ENCODE peak calls at places on chromosomes 12 and 14, in eight cellular contexts. N, Y, W, J, E, Z, B and R are unnamed samples.

GRCh38 chr12:77795699-77796098 is 35.0 kb upstream of the NAV3 start:
- DNase-seq in N (no peak), Y (no peak), W (no peak), J (no peak), E (no peak), Z (no peak), B (no peak), R (no peak)

GRCh38 chr14:75521415-75522199 is 662 bp upstream of the BATF start:
- DNase-seq in N (no peak), Y (no peak), W (no peak), J (peak; percentile 49), E (no peak), Z (no peak), B (no peak), R (no peak)

GRCh38 chr12:1374296-1374695 is 220.1 kb downstream of the FBXL14 start:
- DNase-seq in N (no peak), Y (no peak), W (no peak), J (no peak), E (no peak), Z (no peak), B (no peak), R (no peak)

GRCh38 chr12:109357032-109357431 is 9.3 kb downstream of the MYO1H start:
- DNase-seq in N (no peak), Y (no peak), W (no peak), J (no peak), E (no peak), Z (no peak), B (no peak), R (no peak)

GRCh38 chr12:108630481-108631207 is 3.0 kb downstream of the SELPLG start:
- DNase-seq in N (no peak), Y (no peak), W (no peak), J (no peak), E (no peak), Z (no peak), B (no peak), R (no peak)

GRCh38 chr14:58752782-58753181 is 115.0 kb downstream of the DACT1 start:
- DNase-seq in N (peak; percentile 81), Y (peak; percentile 91), W (no peak), J (peak; percentile 18), E (no peak), Z (no peak), B (peak; percentile 93), R (no peak)

GRCh38 chr12:66664076-66664475 is 14.8 kb downstream of the GRIP1 start:
- DNase-seq in N (no peak), Y (no peak), W (no peak), J (no peak), E (no peak), Z (no peak), B (no peak), R (no peak)

GRCh38 chr14:34199585-34199984 is 248.7 kb upstream of the EGLN3 start:
- DNase-seq in N (no peak), Y (no peak), W (no peak), J (no peak), E (no peak), Z (no peak), B (no peak), R (no peak)

GRCh38 chr12:88559772-88560171 is 20.5 kb downstream of the KITLG start:
- DNase-seq in N (no peak), Y (no peak), W (no peak), J (no peak), E (no peak), Z (no peak), B (no peak), R (no peak)

GRCh38 chr14:51847489-51847796 is 13.0 kb upstream of the GNG2 start:
- DNase-seq in N (no peak), Y (no peak), W (no peak), J (no peak), E (no peak), Z (no peak), B (no peak), R (no peak)

GRCh38 chr14:60905930-60906329 is 74.9 kb downstream of the TRMT5 start:
- DNase-seq in N (no peak), Y (no peak), W (no peak), J (no peak), E (no peak), Z (no peak), B (no peak), R (no peak)

GRCh38 chr12:65695077-65695865 is 129.0 kb upstream of the HMGA2 start:
- DNase-seq in N (peak; percentile 72), Y (peak; percentile 27), W (peak; percentile 7), J (peak; percentile 15), E (no peak), Z (peak; percentile 93), B (no peak), R (peak; percentile 88)

GRCh38 chr14:57962293-57962996 is 96.6 kb upstream of the SLC35F4 start:
- DNase-seq in N (no peak), Y (no peak), W (peak; percentile 95), J (no peak), E (no peak), Z (no peak), B (no peak), R (no peak)

GRCh38 chr12:101566318-101566717 is 28.5 kb upstream of the MYBPC1 start:
- DNase-seq in N (no peak), Y (no peak), W (peak; percentile 80), J (peak; percentile 16), E (no peak), Z (peak; percentile 40), B (no peak), R (no peak)

GRCh38 chr12:132600048-132601032 is 10.0 kb downstream of the LRCOL1 start:
- DNase-seq in N (peak; percentile 62), Y (peak; percentile 71), W (peak; percentile 88), J (peak; percentile 54), E (no peak), Z (peak; percentile 23), B (peak; percentile 85), R (no peak)

GRCh38 chr12:8951744-8952143 is 2.3 kb upstream of the M6PR start:
- DNase-seq in N (no peak), Y (no peak), W (no peak), J (no peak), E (no peak), Z (no peak), B (no peak), R (no peak)

GRCh38 chr14:26828741-26829140 is 230.9 kb upstream of the NOVA1 start:
- DNase-seq in N (no peak), Y (no peak), W (no peak), J (no peak), E (no peak), Z (no peak), B (no peak), R (no peak)

GRCh38 chr14:65074449-65075155 is 27.7 kb downstream of the MAX start:
- DNase-seq in N (no peak), Y (no peak), W (no peak), J (no peak), E (no peak), Z (no peak), B (no peak), R (no peak)

GRCh38 chr14:65071544-65071943 is 30.8 kb downstream of the MAX start:
- DNase-seq in N (no peak), Y (no peak), W (no peak), J (no peak), E (no peak), Z (no peak), B (no peak), R (no peak)

GRCh38 chr14:65072256-65072655 is 30.1 kb downstream of the MAX start:
- DNase-seq in N (no peak), Y (no peak), W (no peak), J (no peak), E (no peak), Z (no peak), B (no peak), R (no peak)

GRCh38 chr14:65073605-65074201 is 28.6 kb downstream of the MAX start:
- DNase-seq in N (no peak), Y (peak; percentile 84), W (no peak), J (peak; percentile 45), E (no peak), Z (no peak), B (no peak), R (no peak)

DNA sequence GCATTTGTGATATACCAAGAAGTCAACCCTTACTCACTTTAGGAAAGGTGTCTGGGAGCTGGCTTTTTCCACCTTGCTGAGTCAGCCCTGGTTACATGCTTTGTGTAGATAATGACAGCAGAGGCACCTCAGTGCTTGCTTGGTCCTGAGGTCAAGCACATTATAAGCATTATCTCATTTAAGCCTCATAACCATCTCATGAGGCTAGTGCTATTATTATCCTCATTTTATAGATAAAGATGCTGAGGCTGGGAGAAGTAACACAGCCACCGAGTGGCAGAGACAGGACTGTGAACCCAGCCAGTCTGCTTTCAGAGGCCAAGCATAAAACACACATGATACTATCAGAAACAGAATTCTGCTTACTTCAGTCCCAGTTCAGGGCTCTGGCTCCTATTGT is 29.4 kb downstream of the MAX start:
- DNase-seq in N (no peak), Y (peak; percentile 34), W (no peak), J (no peak), E (no peak), Z (no peak), B (no peak), R (no peak)
- H3K4me1 ChIP-seq in N (peaks cover 20% of the 10 kb centered on the region), Y (peaks cover 55% of the 10 kb centered on the region), W (no peaks in the 10 kb centered on the region), J (peaks cover 22% of the 10 kb centered on the region), E (peaks cover 77% of the 10 kb centered on the region), Z (no peaks in the 10 kb centered on the region), B (peaks cover 28% of the 10 kb centered on the region), R (no peaks in the 10 kb centered on the region)

GRCh38 chr14:68843471-68844209 is 50.8 kb upstream of the ZFP36L1 start:
- DNase-seq in N (peak; percentile 76), Y (peak; percentile 83), W (peak; percentile 85), J (no peak), E (no peak), Z (peak; percentile 58), B (peak; percentile 93), R (no peak)
- TF ChIP-seq POLR2AphosphoS5 in N (peak; percentile 41), Y (no peak), W (no peak), J (no peak), E (no peak), Z (no peak), B (no peak), R (no peak)

GRCh38 chr12:106110626-106111300 is 28.0 kb downstream of the NUAK1 start:
- DNase-seq in N (no peak), Y (peak; percentile 33), W (no peak), J (no peak), E (no peak), Z (no peak), B (no peak), R (no peak)
- H3K4me1 ChIP-seq in N (no peaks in the 10 kb centered on the region), Y (peaks cover 48% of the 10 kb centered on the region), W (peaks cover 79% of the 10 kb centered on the region), J (peaks cover 81% of the 10 kb centered on the region), E (peaks cover 97% of the 10 kb centered on the region), Z (peaks cover 12% of the 10 kb centered on the region), B (peaks cover 65% of the 10 kb centered on the region), R (peaks cover 100% of the 10 kb centered on the region)

GRCh38 chr12:54393743-54394142 is 9.2 kb upstream of the ZNF385A start:
- DNase-seq in N (no peak), Y (no peak), W (no peak), J (no peak), E (no peak), Z (no peak), B (no peak), R (no peak)

GRCh38 chr12:54395545-54395944 is 11.0 kb upstream of the ZNF385A start:
- DNase-seq in N (no peak), Y (no peak), W (no peak), J (no peak), E (no peak), Z (no peak), B (no peak), R (no peak)

GRCh38 chr12:54394281-54394719 is 9.8 kb upstream of the ZNF385A start:
- DNase-seq in N (peak; percentile 67), Y (peak; percentile 57), W (peak; percentile 96), J (peak; percentile 25), E (no peak), Z (peak; percentile 45), B (no peak), R (no peak)

GRCh38 chr12:54393350-54393655 is 8.8 kb upstream of the ZNF385A start:
- DNase-seq in N (no peak), Y (no peak), W (no peak), J (no peak), E (no peak), Z (no peak), B (no peak), R (no peak)

GRCh38 chr12:54394986-54395385 is 10.5 kb upstream of the ZNF385A start:
- DNase-seq in N (no peak), Y (no peak), W (no peak), J (no peak), E (no peak), Z (no peak), B (no peak), R (no peak)
- TF ChIP-seq POLR2AphosphoS5 in N (no peak), Y (no peak), W (no peak), J (no peak), E (no peak), Z (no peak), B (no peak), R (no peak)